ENCODE peak calls at places on chromosomes 16 and 17, in eight cellular contexts. A is esophagus squamous epithelium, S is lung, H is A673, F is astrocyte of the cerebellum, N is AG04449, K is GM10248, G is endothelial cell. D is an unnamed sample.

GRCh38 chr17:59400858-59401257 is 69.4 kb downstream of the YPEL2 start:
- DNase-seq in A (no peak), S (no peak), H (no peak), F (no peak), N (no peak), K (no peak), G (no peak), D (no peak)

GRCh38 chr16:80202831-80203230 is 338.0 kb upstream of the DYNLRB2 start:
- DNase-seq in A (no peak), S (no peak), H (no peak), F (no peak), N (no peak), K (no peak), G (no peak), D (no peak)

GRCh38 chr17:56593741-56594527 is 435 bp downstream of the NOG start:
- DNase-seq in A (no peak), S (peak; percentile 63), H (peak; percentile 65), F (no peak), N (no peak), K (peak; percentile 35), G (peak; percentile 64), D (peak; percentile 31)

GRCh38 chr17:77790143-77790829 is 168.2 kb upstream of the TNRC6C start:
- DNase-seq in A (no peak), S (no peak), H (peak; percentile 68), F (no peak), N (no peak), K (no peak), G (no peak), D (no peak)

GRCh38 chr17:15945493-15946209 is 721 bp downstream of the ADORA2B start:
- DNase-seq in A (no peak), S (no peak), H (no peak), F (no peak), N (no peak), K (no peak), G (peak; percentile 21), D (no peak)

GRCh38 chr17:42424991-42425610 is 2.0 kb upstream of the CAVIN1 start:
- DNase-seq in A (no peak), S (no peak), H (no peak), F (no peak), N (no peak), K (no peak), G (no peak), D (no peak)

GRCh38 chr16:66459878-66460277 is 32.8 kb downstream of the BEAN1 start:
- DNase-seq in A (no peak), S (no peak), H (no peak), F (no peak), N (no peak), K (no peak), G (no peak), D (no peak)

GRCh38 chr17:77476006-77476405 is 335.2 kb downstream of the SEC14L1 start:
- DNase-seq in A (no peak), S (no peak), H (no peak), F (no peak), N (no peak), K (no peak), G (no peak), D (no peak)

GRCh38 chr17:35314415-35315216 is 58.8 kb downstream of the SLFN11 start:
- DNase-seq in A (no peak), S (no peak), H (no peak), F (no peak), N (no peak), K (no peak), G (no peak), D (no peak)

GRCh38 chr16:62194828-62195227 is 158.6 kb upstream of the CDH8 start:
- DNase-seq in A (no peak), S (no peak), H (peak; percentile 48), F (no peak), N (no peak), K (no peak), G (no peak), D (no peak)
- TF ChIP-seq CTCF in A (no peak), S (no peak), H (peak; percentile 52), F (peak; percentile 25), N (peak; percentile 1), K (no peak), G (no peak), D (no peak)

DNA sequence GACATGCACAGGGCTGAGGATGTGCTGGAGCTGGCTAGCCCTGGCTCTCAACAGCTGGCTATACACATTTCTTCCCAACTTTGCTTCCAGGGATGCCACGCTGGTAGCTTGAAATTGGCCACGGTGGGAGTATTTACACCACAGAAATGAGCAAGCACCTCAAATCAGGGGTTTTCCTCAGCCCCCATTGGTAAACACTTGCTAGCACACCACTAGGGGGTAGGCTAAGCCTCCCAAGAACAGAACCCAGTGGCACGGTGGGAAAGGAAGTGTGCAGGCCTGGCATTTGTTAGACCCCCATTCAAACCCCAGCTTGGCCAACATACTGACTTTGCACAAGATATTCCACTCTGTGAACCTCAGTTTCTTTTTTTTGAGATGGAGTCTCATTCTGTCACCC is 12.9 kb downstream of the DRC3 start:
- DNase-seq in A (no peak), S (no peak), H (peak; percentile 35), F (no peak), N (no peak), K (peak; percentile 59), G (no peak), D (no peak)
- TF ChIP-seq CTCF in A (no peak), S (no peak), H (peak; percentile 40), F (peak; percentile 41), N (peak; percentile 15), K (peak; percentile 26), G (no peak), D (no peak)

GRCh38 chr17:75771334-75772281 is 6.6 kb upstream of the GALK1 start:
- DNase-seq in A (no peak), S (no peak), H (no peak), F (no peak), N (no peak), K (no peak), G (no peak), D (no peak)
- TF ChIP-seq CTCF in A (no peak), S (no peak), H (no peak), F (peak; percentile 26), N (no peak), K (no peak), G (no peak), D (peak; percentile 3)

GRCh38 chr16:425740-426114 is 278 bp downstream of the RAB11FIP3 start:
- DNase-seq in A (no peak), S (no peak), H (no peak), F (no peak), N (no peak), K (no peak), G (peak; percentile 31), D (no peak)

GRCh38 chr16:424033-424622 is 1.3 kb upstream of the RAB11FIP3 start:
- DNase-seq in A (no peak), S (peak; percentile 69), H (peak; percentile 82), F (peak; percentile 97), N (peak; percentile 96), K (no peak), G (no peak), D (peak; percentile 90)

GRCh38 chr16:426115-426905 is 861 bp downstream of the RAB11FIP3 start:
- DNase-seq in A (no peak), S (no peak), H (peak; percentile 23), F (no peak), N (no peak), K (no peak), G (peak; percentile 38), D (no peak)

GRCh38 chr16:424623-425081 is 797 bp upstream of the RAB11FIP3 start:
- DNase-seq in A (no peak), S (peak; percentile 33), H (peak; percentile 60), F (no peak), N (no peak), K (no peak), G (peak; percentile 9), D (no peak)

DNA sequence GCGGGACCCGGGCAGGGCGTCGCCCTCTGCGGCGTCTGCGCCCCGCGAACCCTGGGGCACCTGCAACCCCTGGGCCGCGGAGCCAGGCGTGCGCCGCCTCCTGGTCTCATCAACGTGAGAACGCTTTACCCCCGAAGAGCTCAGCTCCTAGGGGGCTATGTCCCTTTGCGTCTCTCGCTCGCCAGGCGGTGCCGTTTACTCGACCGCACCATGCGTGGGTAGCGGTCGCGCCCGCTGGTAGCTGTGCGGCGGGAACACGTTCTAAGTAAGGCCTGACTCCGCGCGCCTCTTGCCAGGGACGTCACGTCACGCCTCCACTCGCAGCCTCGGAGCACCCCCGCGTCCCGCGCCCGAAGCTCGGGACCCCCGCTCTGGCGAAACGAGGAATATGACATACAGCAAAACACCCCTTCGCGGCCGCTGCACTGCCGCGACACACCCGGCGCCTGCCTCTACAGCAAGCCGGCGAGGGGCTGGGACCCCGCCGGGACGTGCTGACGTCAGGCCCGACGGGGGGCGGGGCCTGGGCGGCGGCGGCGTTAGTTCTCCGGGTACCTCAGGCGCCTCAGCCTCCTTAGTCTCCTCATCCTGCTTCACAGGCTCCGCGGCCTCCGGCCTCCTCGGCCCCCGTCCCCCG is at the start of gene RAB11FIP3:
- DNase-seq in A (no peak), S (peak; percentile 82), H (peak; percentile 94), F (peak; percentile 31), N (no peak), K (peak; percentile 96), G (peak; percentile 72), D (peak; percentile 31)
- TF ChIP-seq CTCF in A (no peak), S (no peak), H (peak; percentile 41), F (peak; percentile 29), N (peak; percentile 17), K (no peak), G (no peak), D (peak; percentile 12)

D was measured in AG09319.